ENCODE peak calls at places on chromosomes 16 and 17, in ten cellular contexts. Y is AG09319; O is stimulated activated CD4-positive, alpha-beta T cell treated with anti-CD3 and anti-CD28 coated beads, TNF-alpha, amount 100 ng/mL, for 48 hours; G is nephron progenitor cell; E is Ammon's horn; N is AG04450; K is HS-5; M is mammary epithelial cell; U is NCI-H2171; B is activated T-cell treated with anti-CD3 and anti-CD28 coated beads for 48 hours. D is an unnamed sample.

GRCh38 chr16:75462804-75463203 is 1.7 kb downstream of the TMEM170A start:
- DNase-seq in Y (no peak), O (no peak), G (no peak), E (no peak), N (no peak), K (no peak), M (no peak), U (no peak), B (no peak), D (no peak)

GRCh38 chr16:9062301-9062700 is 29.1 kb upstream of the HAPSTR1 start:
- DNase-seq in Y (no peak), O (no peak), G (no peak), E (no peak), N (no peak), K (no peak), M (no peak), U (no peak), B (no peak), D (no peak)

GRCh38 chr16:70152578-70153302 is 20.8 kb upstream of the CLEC18C start:
- DNase-seq in Y (no peak), O (no peak), G (no peak), E (no peak), N (no peak), K (no peak), M (no peak), U (no peak), B (no peak), D (no peak)

GRCh38 chr16:77404823-77405222 is 30.0 kb downstream of the ADAMTS18 start:
- DNase-seq in Y (no peak), O (no peak), G (no peak), E (no peak), N (no peak), K (no peak), M (no peak), U (no peak), B (no peak), D (no peak)

GRCh38 chr17:51016099-51016498 is 104.6 kb downstream of the SPAG9 start:
- DNase-seq in Y (no peak), O (no peak), G (no peak), E (no peak), N (no peak), K (no peak), M (no peak), U (no peak), B (no peak), D (no peak)

GRCh38 chr16:53509906-53510703 is 7.1 kb upstream of the AKTIP start:
- DNase-seq in Y (no peak), O (no peak), G (peak), E (peak), N (peak), K (peak), M (peak), U (peak), B (peak), D (peak)

GRCh38 chr16:82282662-82283061 is 112.6 kb upstream of the MPHOSPH6 start:
- DNase-seq in Y (no peak), O (no peak), G (no peak), E (no peak), N (no peak), K (no peak), M (no peak), U (no peak), B (no peak), D (no peak)

GRCh38 chr17:57107498-57108101 is 22.6 kb downstream of the AKAP1 start:
- DNase-seq in Y (no peak), O (no peak), G (no peak), E (no peak), N (no peak), K (no peak), M (peak), U (no peak), B (no peak), D (no peak)

GRCh38 chr17:81419333-81419885 is 24.2 kb downstream of the BAHCC1 start:
- DNase-seq in Y (peak), O (no peak), G (peak), E (peak), N (peak), K (no peak), M (peak), U (peak), B (no peak), D (peak)

GRCh38 chr17:3032258-3033247 is 30.9 kb downstream of the OR1D5 start:
- DNase-seq in Y (no peak), O (no peak), G (no peak), E (no peak), N (no peak), K (no peak), M (no peak), U (no peak), B (no peak), D (no peak)

GRCh38 chr16:81720973-81721907 is 57.9 kb upstream of the PLCG2 start:
- DNase-seq in Y (no peak), O (no peak), G (no peak), E (no peak), N (no peak), K (no peak), M (no peak), U (no peak), B (no peak), D (no peak)

D was measured in GM04504.